ENCODE peak calls at places on chromosomes 12 and 14, in ten cellular contexts. W is hepatocyte; S is NCI-H510A; T is HL-60; U is mesendoderm; C is NCI-H748 treated with DMSO at 0.1 percent for 48 hours; J is NCI-H2029; G is stimulated activated CD8-positive, alpha-beta memory T cell treated with anti-CD3 and anti-CD28 coated beads, Interleukin-4, amount 100 ng/mL, for 4 hours; K is iris pigment epithelial cell; N is stimulated activated CD4-positive, alpha-beta T cell treated with anti-CD3 and anti-CD28 coated beads, Interleukin-1b, Interleukin-23, amount 100 ng/mL, for 24 hours. L is an unnamed sample.

GRCh38 chr12:48110691-48111315 is 4.9 kb upstream of the SENP1 start:
- DNase-seq in S (no peak), K (no peak), N (no peak), W (no peak), C (no peak), G (no peak), U (peak), J (no peak), T (no peak), L (no peak)

GRCh38 chr14:89855961-89856360 is 98.6 kb downstream of the EFCAB11 start:
- DNase-seq in J (no peak), K (peak), T (no peak), C (no peak), U (no peak), N (no peak), G (no peak), W (no peak), S (no peak), L (no peak)

GRCh38 chr14:20512139-20512905 is 7.0 kb downstream of the RNASE10 start:
- DNase-seq in G (no peak), N (no peak), J (no peak), S (no peak), U (no peak), W (no peak), K (no peak), T (no peak), C (no peak), L (no peak)

GRCh38 chr14:61616524-61617185 is 78.7 kb upstream of the HIF1A start:
- DNase-seq in G (no peak), T (no peak), U (no peak), S (no peak), J (no peak), K (peak), C (no peak), W (no peak), N (no peak), L (no peak)

GRCh38 chr14:49477576-49477975 is 108.6 kb downstream of the RPS29 start:
- DNase-seq in S (no peak), T (no peak), W (no peak), K (no peak), G (no peak), C (no peak), U (no peak), N (no peak), J (no peak), L (no peak)

GRCh38 chr12:51941011-51941561 is 10.4 kb upstream of the ACVR1B start:
- DNase-seq in U (no peak), K (peak), N (no peak), S (peak), T (no peak), W (peak), G (no peak), J (no peak), C (peak), L (no peak)

GRCh38 chr12:89461649-89462612 is 62.7 kb downstream of the GALNT4 start:
- DNase-seq in T (no peak), G (no peak), S (no peak), U (peak), W (peak), N (no peak), J (peak), C (peak), K (peak), L (no peak)

GRCh38 chr12:48542300-48542928 is 17.0 kb downstream of the OR8S1 start:
- DNase-seq in K (peak), U (peak), J (peak), N (peak), W (peak), G (no peak), T (peak), C (peak), S (no peak), L (peak)

GRCh38 chr12:79525357-79525756 is 165.4 kb downstream of the PAWR start:
- DNase-seq in C (no peak), S (no peak), G (no peak), J (no peak), K (no peak), U (no peak), T (no peak), W (no peak), N (no peak), L (no peak)

GRCh38 chr14:24310666-24311604 is at the start of gene LTB4R:
- DNase-seq in W (no peak), S (no peak), J (peak), G (no peak), T (peak), K (peak), U (no peak), N (no peak), C (peak), L (no peak)

GRCh38 chr12:112285600-112286401 is 96.4 kb downstream of the HECTD4 start:
- DNase-seq in T (no peak), G (no peak), S (peak), U (no peak), C (peak), W (no peak), N (no peak), K (no peak), J (peak), L (no peak)

GRCh38 chr12:131164096-131164872 is 210.6 kb downstream of the ADGRD1 start:
- DNase-seq in T (no peak), N (no peak), U (peak), G (no peak), C (no peak), W (no peak), J (no peak), S (no peak), K (no peak), L (no peak)

GRCh38 chr12:112970391-112970790 is 7.9 kb upstream of the OAS2 start:
- DNase-seq in T (no peak), N (no peak), C (no peak), J (no peak), K (no peak), W (no peak), S (no peak), U (no peak), G (no peak), L (no peak)

GRCh38 chr14:22386924-22387775 is 201.9 kb downstream of the DAD1 start:
- DNase-seq in K (peak), U (peak), G (no peak), S (no peak), T (peak), C (peak), W (peak), N (no peak), J (peak), L (peak)

GRCh38 chr14:94681300-94682060 is 69.3 kb downstream of the SERPINA3 start:
- DNase-seq in W (peak), K (peak), C (no peak), S (no peak), T (no peak), G (no peak), U (peak), J (no peak), N (no peak), L (no peak)

GRCh38 chr12:16385779-16386646 is 38.6 kb downstream of the MGST1 start:
- DNase-seq in K (peak), G (no peak), S (peak), C (peak), W (peak), N (no peak), J (no peak), U (peak), T (no peak), L (no peak)

GRCh38 chr12:111937429-111937828 is 75.5 kb downstream of the TMEM116 start:
- DNase-seq in G (no peak), N (no peak), W (no peak), T (no peak), C (no peak), U (no peak), J (no peak), S (no peak), K (peak), L (no peak)

GRCh38 chr14:77707355-77707723 is 484 bp downstream of the ALKBH1 start:
- DNase-seq in C (no peak), N (no peak), W (peak), S (no peak), K (peak), J (no peak), T (peak), G (no peak), U (peak), L (no peak)

GRCh38 chr12:22016982-22017381 is 29.0 kb upstream of the CMAS start:
- DNase-seq in J (no peak), S (no peak), T (no peak), G (no peak), U (no peak), N (no peak), C (no peak), W (no peak), K (no peak), L (no peak)

GRCh38 chr12:71639341-71639760 is 24.3 kb downstream of the ZFC3H1 start:
- DNase-seq in N (no peak), W (no peak), T (no peak), U (peak), J (no peak), G (no peak), C (no peak), K (no peak), S (no peak), L (no peak)

GRCh38 chr12:86724716-86725115 is 468.5 kb upstream of the MGAT4C start:
- DNase-seq in C (no peak), G (no peak), S (no peak), K (peak), T (no peak), W (no peak), U (no peak), J (no peak), N (no peak), L (no peak)

L was measured in H1.